ENCODE peak calls at places on chromosomes 12 and 14, in seven cellular contexts. A is tibial artery, I is Caco-2, H is lung, D is tibial nerve, E is left lung, M is T-helper 17 cell. T is an unnamed sample.

GRCh38 chr12:107385518-107385917 is 292.2 kb upstream of the CRY1 start:
- DNase-seq in A (no peak), I (no peak), H (no peak), D (no peak), E (no peak), M (no peak), T (no peak)

GRCh38 chr12:104582739-104583138 is 126.0 kb downstream of the CHST11 start:
- DNase-seq in A (no peak), I (no peak), H (no peak), D (no peak), E (no peak), M (no peak), T (no peak)

GRCh38 chr12:93705237-93705636 is 28.1 kb downstream of the CRADD start:
- DNase-seq in A (no peak), I (no peak), H (no peak), D (no peak), E (no peak), M (no peak), T (no peak)

GRCh38 chr12:121814429-121815119 is 10.8 kb downstream of the SETD1B start:
- DNase-seq in A (no peak), I (no peak), H (no peak), D (no peak), E (peak; percentile 31), M (no peak), T (no peak)

GRCh38 chr14:24160499-24160849 is 591 bp upstream of the IRF9 start:
- DNase-seq in A (no peak), I (no peak), H (no peak), D (no peak), E (no peak), M (no peak), T (no peak)

GRCh38 chr14:35231207-35231755 is 60.9 kb upstream of the PSMA6 start:
- DNase-seq in A (no peak), I (no peak), H (no peak), D (no peak), E (no peak), M (no peak), T (no peak)

GRCh38 chr12:52278530-52278929 is 4.1 kb downstream of the KRT86 start:
- DNase-seq in A (no peak), I (no peak), H (no peak), D (no peak), E (no peak), M (no peak), T (no peak)

GRCh38 chr12:32777776-32778175 is 22.1 kb upstream of the YARS2 start:
- DNase-seq in A (no peak), I (no peak), H (no peak), D (no peak), E (no peak), M (no peak), T (no peak)

GRCh38 chr14:53955671-53956426 is 776 bp downstream of the BMP4 start:
- DNase-seq in A (peak; percentile 76), I (peak; percentile 65), H (peak; percentile 60), D (no peak), E (peak; percentile 75), M (no peak), T (no peak)

GRCh38 chr12:94561943-94562411 is 88.4 kb downstream of the TMCC3 start:
- DNase-seq in A (no peak), I (no peak), H (no peak), D (no peak), E (no peak), M (no peak), T (no peak)

GRCh38 chr14:80959448-80960006 is 4.1 kb downstream of the TSHR start:
- DNase-seq in A (no peak), I (no peak), H (no peak), D (no peak), E (no peak), M (peak; percentile 14), T (peak; percentile 36)

GRCh38 chr14:95113476-95113875 is 43.9 kb downstream of the DICER1 start:
- DNase-seq in A (no peak), I (no peak), H (no peak), D (no peak), E (no peak), M (no peak), T (no peak)

GRCh38 chr12:76688627-76689026 is 75.3 kb upstream of the ZDHHC17 start:
- DNase-seq in A (no peak), I (no peak), H (no peak), D (no peak), E (no peak), M (no peak), T (no peak)

GRCh38 chr12:10705655-10706054 is 17.5 kb downstream of the YBX3 start:
- DNase-seq in A (no peak), I (no peak), H (no peak), D (no peak), E (no peak), M (no peak), T (no peak)

DNA sequence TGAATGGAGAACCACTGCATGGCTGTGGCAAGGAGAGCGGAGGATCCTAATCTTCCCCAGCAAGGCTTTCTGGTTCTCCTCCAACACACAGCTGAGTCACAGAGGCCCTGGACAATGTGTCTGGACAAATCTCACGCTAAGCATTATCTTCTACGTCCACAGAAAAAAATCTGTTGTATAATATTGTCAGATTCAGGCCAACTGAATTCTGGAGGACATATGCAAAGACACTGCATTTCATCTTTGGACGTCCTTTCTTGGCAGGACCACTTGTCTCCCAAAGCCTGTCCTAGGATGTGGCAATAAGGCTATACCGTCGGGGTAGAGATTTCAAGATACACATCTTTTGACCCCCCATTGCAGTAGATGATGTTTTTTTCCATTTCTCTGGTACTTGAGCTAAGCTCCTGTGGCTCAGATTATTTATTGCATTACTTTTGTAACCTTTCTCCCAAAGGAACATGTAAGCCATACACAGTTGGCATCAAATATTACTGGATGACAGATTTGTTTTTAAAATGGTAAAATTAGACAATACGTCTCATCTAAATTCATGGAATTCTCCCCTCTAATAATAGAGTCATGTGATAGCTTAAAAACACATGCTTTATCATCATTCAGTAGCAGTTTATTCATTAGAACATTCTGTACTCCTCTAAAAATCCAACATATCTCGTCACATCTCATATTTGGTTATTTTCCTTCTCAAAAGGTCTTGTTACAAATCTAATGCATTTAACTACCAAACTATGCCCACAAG is 19.4 kb downstream of the LMO3 start:
- DNase-seq in A (peak; percentile 65), I (no peak), H (no peak), D (no peak), E (no peak), M (no peak), T (no peak)
- H3K9me3 ChIP-seq in A (no peaks in the 10 kb centered on the region), I (no peaks in the 10 kb centered on the region), H (no peaks in the 10 kb centered on the region), D (peaks cover 4% of the 10 kb centered on the region), E (no peaks in the 10 kb centered on the region), M (no peaks in the 10 kb centered on the region), T (no peaks in the 10 kb centered on the region)

GRCh38 chr14:59362533-59362932 is 102.6 kb downstream of the GPR135 start:
- DNase-seq in A (no peak), I (no peak), H (no peak), D (no peak), E (no peak), M (no peak), T (no peak)
- H3K9me3 ChIP-seq in A (no peaks in the 10 kb centered on the region), I (no peaks in the 10 kb centered on the region), H (no peaks in the 10 kb centered on the region), D (no peaks in the 10 kb centered on the region), E (no peaks in the 10 kb centered on the region), M (no peaks in the 10 kb centered on the region), T (no peaks in the 10 kb centered on the region)

GRCh38 chr14:26703967-26704366 is 106.1 kb upstream of the NOVA1 start:
- DNase-seq in A (no peak), I (no peak), H (no peak), D (no peak), E (no peak), M (no peak), T (no peak)

GRCh38 chr14:26707234-26707633 is 109.4 kb upstream of the NOVA1 start:
- DNase-seq in A (no peak), I (no peak), H (no peak), D (no peak), E (no peak), M (no peak), T (no peak)

DNA sequence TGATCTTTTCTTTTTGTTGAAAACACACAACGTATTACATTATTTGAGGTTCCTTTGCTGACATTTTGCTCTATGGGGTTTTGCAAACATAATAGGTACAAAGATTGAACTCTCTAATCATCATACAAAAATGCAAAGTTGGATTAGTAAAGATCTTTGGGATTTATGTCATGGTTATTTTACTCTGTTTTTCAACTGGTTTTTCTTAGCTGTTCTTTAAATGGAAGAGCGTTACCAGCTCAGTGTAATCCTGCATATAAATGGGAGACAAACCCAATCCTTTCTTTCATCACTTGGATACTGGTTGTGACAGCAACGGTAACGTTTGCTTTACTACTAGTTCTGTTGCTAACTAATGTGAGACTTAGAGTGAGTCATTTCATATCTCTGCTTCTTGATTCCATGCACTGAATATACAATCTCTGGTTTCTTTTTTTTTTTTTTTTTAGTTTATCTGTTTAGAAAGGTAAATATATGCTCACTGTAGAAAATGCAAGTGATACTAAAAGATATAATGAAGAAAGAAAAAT is 105.0 kb upstream of the NOVA1 start:
- DNase-seq in A (no peak), I (no peak), H (no peak), D (no peak), E (no peak), M (no peak), T (no peak)
- H3K9me3 ChIP-seq in A (no peaks in the 10 kb centered on the region), I (no peaks in the 10 kb centered on the region), H (no peaks in the 10 kb centered on the region), D (no peaks in the 10 kb centered on the region), E (no peaks in the 10 kb centered on the region), M (no peaks in the 10 kb centered on the region), T (no peaks in the 10 kb centered on the region)

GRCh38 chr14:84961637-84962036 is 568.3 kb upstream of the FLRT2 start:
- DNase-seq in A (no peak), I (no peak), H (no peak), D (no peak), E (no peak), M (no peak), T (no peak)
- H3K9me3 ChIP-seq in A (no peaks in the 10 kb centered on the region), I (no peaks in the 10 kb centered on the region), H (peaks cover 5% of the 10 kb centered on the region), D (no peaks in the 10 kb centered on the region), E (peaks cover 3% of the 10 kb centered on the region), M (no peaks in the 10 kb centered on the region), T (no peaks in the 10 kb centered on the region)

DNA sequence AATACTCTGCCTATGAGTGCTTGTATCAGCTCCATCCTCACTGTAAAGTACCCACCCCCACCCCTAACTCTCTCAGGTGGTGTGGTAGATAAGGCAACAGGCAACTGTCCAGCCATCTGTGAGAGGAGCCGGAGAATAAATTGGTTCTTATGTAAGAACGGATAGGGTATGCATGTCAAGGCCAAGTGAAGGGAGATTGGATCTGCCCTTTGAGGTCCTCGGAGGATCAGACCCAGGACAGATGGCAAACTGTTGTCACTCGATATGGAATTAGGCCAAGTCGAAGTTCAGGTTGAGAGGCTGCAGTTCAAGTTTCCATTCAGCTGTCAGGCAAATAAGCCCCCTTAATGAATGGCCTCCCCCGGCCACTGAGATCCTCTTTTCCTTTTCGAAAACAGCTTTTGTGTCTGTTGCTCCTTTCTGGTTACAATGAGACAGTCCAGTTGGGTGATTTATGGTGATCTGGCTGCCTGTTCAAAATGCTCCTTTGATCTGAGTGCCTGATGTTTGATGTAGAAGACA is 120.3 kb downstream of the VRK1 start:
- DNase-seq in A (no peak), I (no peak), H (no peak), D (no peak), E (no peak), M (no peak), T (no peak)
- H3K9me3 ChIP-seq in A (peaks cover under 1% of the 10 kb centered on the region), I (no peaks in the 10 kb centered on the region), H (peaks cover 11% of the 10 kb centered on the region), D (no peaks in the 10 kb centered on the region), E (peaks cover 14% of the 10 kb centered on the region), M (no peaks in the 10 kb centered on the region), T (no peaks in the 10 kb centered on the region)